ENCODE peak calls at places on chromosomes 3 and 15, in five cellular contexts. X is fibroblast of pulmonary artery, M is lower lobe of right lung, B is esophagus squamous epithelium, Q is thoracic aorta. O is an unnamed sample.

GRCh38 chr3:196624907-196625306 is 14.6 kb upstream of the NRROS start:
- DNase-seq in B (no peak), X (no peak), M (peak; percentile 75), Q (no peak), O (no peak)

GRCh38 chr3:139521811-139522210 is 17.7 kb downstream of the RBP1 start:
- DNase-seq in M (no peak), Q (no peak), X (no peak), B (no peak), O (no peak)

GRCh38 chr15:101332061-101332467 is 37.0 kb upstream of the SNRPA1 start:
- DNase-seq in B (no peak), M (no peak), X (no peak), Q (no peak), O (no peak)

GRCh38 chr3:71095511-71096305 is 487.8 kb downstream of the FOXP1 start:
- DNase-seq in M (no peak), B (no peak), X (peak; percentile 43), Q (no peak), O (no peak)

GRCh38 chr3:179811321-179812095 is 158.7 kb downstream of the USP13 start:
- DNase-seq in X (peak; percentile 77), Q (no peak), B (no peak), M (no peak), O (peak; percentile 62)

GRCh38 chr3:121692010-121692699 is 31.5 kb upstream of the HCLS1 start:
- DNase-seq in M (no peak), B (no peak), X (no peak), Q (no peak), O (no peak)

GRCh38 chr15:81118361-81118760 is 15.7 kb upstream of the CFAP161 start:
- DNase-seq in M (no peak), X (no peak), B (no peak), Q (no peak), O (no peak)

GRCh38 chr15:99108993-99109392 is 4.1 kb downstream of the SYNM start:
- DNase-seq in M (peak; percentile 9), Q (no peak), B (no peak), X (no peak), O (no peak)

GRCh38 chr3:161108840-161109239 is 3.7 kb upstream of the B3GALNT1 start:
- DNase-seq in M (no peak), B (no peak), X (peak; percentile 10), Q (no peak), O (no peak)

GRCh38 chr3:105415981-105416380 is 49.3 kb downstream of the ALCAM start:
- DNase-seq in B (no peak), X (no peak), Q (no peak), M (no peak), O (no peak)

GRCh38 chr15:94053626-94054025 is 177.7 kb upstream of the MCTP2 start:
- DNase-seq in M (no peak), X (no peak), B (no peak), Q (no peak), O (no peak)

GRCh38 chr3:194996746-194997145 is 274.2 kb downstream of the XXYLT1 start:
- DNase-seq in M (no peak), B (no peak), Q (no peak), X (no peak), O (no peak)

GRCh38 chr15:63987979-63988378 is 58.3 kb downstream of the DAPK2 start:
- DNase-seq in Q (no peak), M (no peak), X (no peak), B (no peak), O (no peak)

GRCh38 chr15:96361309-96362000 is 31.0 kb downstream of the NR2F2 start:
- DNase-seq in Q (no peak), X (no peak), B (no peak), M (no peak), O (no peak)
- H3K4me3 ChIP-seq in Q (no peak overlapping the region), X (no peak overlapping the region), B (peak overlapping the region; percentile 46), M (peak overlapping the region; percentile 55), O (peak overlapping the region; percentile 42)

GRCh38 chr3:111581403-111582113 is 13.6 kb downstream of the ZBED2 start:
- DNase-seq in B (no peak), M (no peak), X (no peak), Q (no peak), O (no peak)

GRCh38 chr3:111577113-111577512 is 18.0 kb downstream of the ZBED2 start:
- DNase-seq in X (no peak), M (no peak), Q (no peak), B (no peak), O (no peak)

GRCh38 chr3:111579495-111579894 is 15.7 kb downstream of the ZBED2 start:
- DNase-seq in M (no peak), X (no peak), B (no peak), Q (no peak), O (no peak)

GRCh38 chr3:111578867-111579266 is 16.3 kb downstream of the ZBED2 start:
- DNase-seq in X (no peak), B (no peak), M (no peak), Q (no peak), O (no peak)

GRCh38 chr3:111577798-111578685 is 17.1 kb downstream of the ZBED2 start:
- DNase-seq in B (no peak), M (no peak), Q (no peak), X (peak; percentile 89), O (peak; percentile 80)
- TF ChIP-seq CTCF in B (peak; percentile 11), M (no peak), Q (no peak), X (peak; percentile 79), O (peak; percentile 70)

DNA sequence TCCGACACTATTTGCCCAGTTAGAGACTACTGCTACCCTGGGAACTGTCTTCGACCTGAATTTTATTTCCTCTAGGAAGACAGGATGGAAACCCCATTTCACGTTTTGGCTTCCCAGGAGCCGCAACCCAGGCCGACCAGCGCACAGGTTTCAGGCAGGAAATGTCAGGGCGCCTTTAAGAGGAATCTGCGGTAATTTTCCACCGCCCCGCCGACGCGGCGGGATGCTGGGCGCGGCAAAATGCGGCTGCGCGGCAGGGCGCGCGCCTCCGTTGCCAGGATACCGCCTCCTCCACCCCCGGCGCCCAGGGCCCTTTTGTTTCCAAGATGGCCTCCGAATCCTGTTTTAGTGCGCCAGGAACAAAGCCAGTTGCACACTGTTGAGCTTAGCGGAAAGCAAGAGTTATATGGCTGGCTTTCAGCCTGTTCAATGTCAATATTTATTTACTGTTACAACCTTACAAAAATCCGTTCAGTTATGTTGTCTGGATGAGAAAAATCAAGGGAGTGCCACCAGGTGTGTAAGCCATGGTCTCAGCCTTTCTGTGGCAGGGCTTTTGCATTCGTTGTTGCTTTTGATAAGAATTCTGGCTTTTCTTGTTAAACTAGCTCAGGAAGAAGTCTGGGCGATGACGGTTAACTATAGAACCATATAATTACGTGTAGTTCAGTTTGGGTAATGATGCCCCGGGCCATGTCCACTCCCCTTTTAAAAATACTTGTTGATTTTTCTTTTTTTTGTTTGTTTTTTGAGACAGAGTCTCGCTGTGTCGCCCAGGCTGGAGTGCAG is 79.7 kb upstream of the CHD2 start:
- DNase-seq in M (peak; percentile 93), B (peak; percentile 35), Q (peak; percentile 55), X (peak; percentile 92), O (peak; percentile 78)
- H3K4me3 ChIP-seq in M (peak overlapping the region; percentile 45), B (peak overlapping the region; percentile 45), Q (peak overlapping the region; percentile 69), X (peak overlapping the region; percentile 34), O (peak overlapping the region; percentile 28)

GRCh38 chr3:128784228-128784627 is 58.2 kb downstream of the RAB7A start:
- DNase-seq in X (no peak), B (no peak), M (no peak), Q (no peak), O (no peak)
- TF ChIP-seq CTCF in X (peak; percentile 51), B (no peak), M (peak; percentile 21), Q (no peak), O (peak; percentile 58)